ENCODE peak calls at places on chromosomes 5 and 9, in nine cellular contexts. W, A, G, P, I, O, U, M and D are unnamed samples.
A peak's percentile ranks its signal among the peaks of the same experiment; 100 is the strongest.

GRCh38 chr5:157308826-157309465 is 43.0 kb downstream of the CYFIP2 start:
- DNase-seq in G (no peak), U (peak; percentile 73), P (no peak), M (peak; percentile 25), I (no peak), O (no peak), A (no peak), W (no peak), D (peak; percentile 20)

GRCh38 chr9:20199111-20199510 is 410.3 kb upstream of the SLC24A2 start:
- DNase-seq in G (no peak), U (no peak), W (no peak), M (no peak), O (no peak), I (no peak), A (peak; percentile 39), P (no peak), D (no peak)

GRCh38 chr5:127596501-127596900 is 52.4 kb upstream of the CTXN3 start:
- DNase-seq in I (no peak), A (peak; percentile 8), W (no peak), G (no peak), O (no peak), P (no peak), U (no peak), M (no peak), D (no peak)

GRCh38 chr9:94952553-94953373 is 226.3 kb downstream of the AOPEP start:
- DNase-seq in M (no peak), G (peak; percentile 79), P (no peak), I (no peak), W (peak; percentile 58), A (peak; percentile 72), O (peak; percentile 71), U (no peak), D (no peak)

GRCh38 chr5:94674841-94675382 is 56.4 kb downstream of the SLF1 start:
- DNase-seq in M (no peak), A (peak; percentile 27), I (no peak), P (no peak), O (no peak), G (no peak), U (peak; percentile 26), W (no peak), D (no peak)

GRCh38 chr9:137372693-137373610 is 50.0 kb downstream of the EXD3 start:
- DNase-seq in U (no peak), I (no peak), G (no peak), O (no peak), W (no peak), P (no peak), M (no peak), A (no peak), D (no peak)

GRCh38 chr5:179623906-179624741 is 653 bp upstream of the HNRNPH1 start:
- DNase-seq in U (peak; percentile 93), A (peak; percentile 57), P (no peak), G (no peak), I (no peak), O (peak; percentile 63), W (peak; percentile 39), M (peak; percentile 59), D (no peak)

GRCh38 chr5:458547-459353 is 15.8 kb downstream of the EXOC3 start:
- DNase-seq in G (peak; percentile 43), M (no peak), P (peak; percentile 3), A (peak; percentile 98), U (peak; percentile 64), I (peak; percentile 30), W (peak; percentile 20), O (peak; percentile 45), D (no peak)

GRCh38 chr5:94173100-94173499 is 431.7 kb upstream of the POU5F2 start:
- DNase-seq in A (no peak), W (no peak), I (no peak), M (peak; percentile 12), U (peak; percentile 21), O (no peak), G (no peak), P (no peak), D (no peak)

GRCh38 chr9:117156150-117156688 is 258.6 kb downstream of the ASTN2 start:
- DNase-seq in W (no peak), I (no peak), O (no peak), G (no peak), U (no peak), A (no peak), P (no peak), M (no peak), D (no peak)

GRCh38 chr5:64666058-64666457 is 24.2 kb upstream of the SHISAL2B start:
- DNase-seq in U (peak; percentile 51), W (no peak), A (peak; percentile 77), O (peak; percentile 85), I (no peak), M (peak; percentile 51), P (no peak), G (no peak), D (no peak)

GRCh38 chr5:79794347-79794746 is 104.7 kb downstream of the CMYA5 start:
- DNase-seq in G (no peak), I (no peak), O (no peak), M (no peak), U (no peak), W (no peak), P (no peak), A (no peak), D (no peak)

GRCh38 chr9:23784962-23785361 is 41.1 kb downstream of the ELAVL2 start:
- DNase-seq in G (no peak), M (no peak), A (no peak), U (no peak), P (no peak), I (no peak), O (no peak), W (no peak), D (no peak)

GRCh38 chr9:135419106-135419505 is 60.5 kb upstream of the PPP1R26 start:
- DNase-seq in W (no peak), I (no peak), P (no peak), A (no peak), O (no peak), G (no peak), U (no peak), M (no peak), D (no peak)

DNA sequence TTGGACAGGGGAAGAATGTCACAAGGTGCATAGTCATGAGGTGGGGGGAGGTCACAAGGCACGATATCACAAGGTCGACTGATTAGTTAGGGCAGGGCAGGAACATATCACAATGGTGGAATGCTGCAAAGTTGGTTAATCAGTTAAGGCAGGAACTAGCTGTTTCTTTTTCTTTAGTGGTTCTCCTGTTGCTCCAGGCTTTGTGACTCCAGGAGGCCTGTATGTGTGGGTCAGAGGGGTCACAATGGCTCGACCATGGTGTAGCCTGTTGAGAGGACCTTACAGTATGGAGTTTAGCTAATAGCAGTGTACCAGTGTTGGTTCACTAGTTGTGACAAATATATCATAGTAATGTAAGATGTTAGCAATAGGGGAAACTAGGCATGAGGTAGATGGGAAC is 12.4 kb upstream of the FSD1L start:
- DNase-seq in U (no peak), W (no peak), O (no peak), I (no peak), G (no peak), A (no peak), P (no peak), M (no peak), D (no peak)
- H3K4me3 ChIP-seq in U (no peak overlapping the region), W (no peak overlapping the region), O (no peak overlapping the region), I (no peak overlapping the region), G (no peak overlapping the region), A (no peak overlapping the region), P (no peak overlapping the region), M (no peak overlapping the region), D (no peak overlapping the region)

DNA sequence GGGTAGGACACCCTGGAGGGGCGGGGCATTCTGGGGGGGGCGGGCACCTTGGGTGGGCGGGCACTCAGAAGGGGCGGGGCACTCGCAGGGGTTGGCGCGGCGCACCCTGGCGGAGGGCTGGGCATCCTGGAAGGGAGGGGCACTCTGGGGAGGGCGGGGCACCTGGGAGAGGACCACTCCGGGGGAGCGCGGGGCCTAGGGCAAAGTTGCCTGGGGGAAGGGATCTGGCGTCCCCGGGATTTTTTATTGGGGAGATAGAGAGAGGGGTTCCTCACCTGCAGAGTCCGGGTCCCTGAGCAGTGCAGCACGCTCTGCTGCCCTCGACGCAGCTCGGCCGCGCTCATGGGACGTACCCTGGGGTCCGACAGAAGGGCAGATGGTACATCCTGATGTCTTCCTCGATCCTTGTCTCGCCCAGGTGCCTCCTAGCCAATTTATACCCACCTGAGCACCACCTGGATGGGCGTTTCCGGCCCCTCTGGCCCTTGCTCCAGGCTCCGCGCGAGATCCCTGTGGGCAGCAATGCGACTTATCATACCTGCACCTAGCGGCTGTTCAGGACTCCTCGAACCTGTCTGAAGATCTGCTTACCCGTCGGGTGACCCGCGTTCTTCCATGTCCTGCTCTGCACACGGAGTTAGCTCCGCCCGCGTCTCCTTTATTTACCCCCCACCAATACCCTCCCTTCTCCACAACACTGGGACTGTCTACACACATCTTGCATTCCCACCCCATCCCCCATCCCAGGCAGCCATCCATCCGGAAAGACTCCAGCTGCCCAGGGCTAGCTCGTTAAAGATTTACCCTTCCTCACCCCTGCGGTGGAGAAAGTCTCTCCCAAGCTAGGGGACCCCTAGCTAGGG is at the start of gene KIF12:
- DNase-seq in P (peak; percentile 90), A (peak; percentile 59), M (no peak), O (no peak), U (no peak), I (peak; percentile 70), G (peak; percentile 82), W (no peak), D (peak; percentile 86)
- H3K4me3 ChIP-seq in P (peak within 1 kb of the TSS; percentile 36), A (peak within 1 kb of the TSS; percentile 21), M (peak within 1 kb of the TSS; percentile 44), O (peak within 1 kb of the TSS; percentile 22), U (no peak within 1 kb of the TSS), I (peak within 1 kb of the TSS; percentile 84), G (peak within 1 kb of the TSS; percentile 41), W (peak within 1 kb of the TSS; percentile 54), D (peak within 1 kb of the TSS; percentile 65)

DNA sequence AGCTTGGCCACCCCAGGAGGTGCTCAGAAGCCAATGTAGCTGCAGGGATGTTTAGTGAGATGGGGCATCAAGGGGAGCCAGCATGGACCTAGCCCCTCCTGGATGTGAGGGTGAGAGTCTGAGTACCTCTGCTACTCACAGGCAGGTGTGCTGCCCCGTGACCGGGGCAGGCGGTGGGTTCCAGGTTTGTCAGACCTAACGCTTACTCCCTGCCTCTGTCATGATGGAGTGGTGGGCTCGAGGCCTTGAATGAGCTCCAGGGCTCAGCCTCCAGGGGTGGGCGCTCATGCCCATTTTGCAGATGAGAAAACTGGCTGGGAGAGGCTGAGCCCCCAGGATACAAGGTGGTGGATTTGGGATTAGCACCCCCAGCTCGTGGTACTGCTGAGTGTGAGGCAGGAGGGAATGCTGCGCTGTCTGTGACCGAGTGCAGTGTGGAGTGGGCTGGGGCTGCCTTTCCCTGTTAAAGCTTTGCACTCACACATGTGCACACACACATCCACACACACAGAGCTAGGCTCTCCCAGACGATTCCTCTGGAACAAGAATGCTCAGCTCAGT is 1.5 kb downstream of the RXRA start:
- DNase-seq in M (no peak), W (no peak), A (peak; percentile 27), G (peak; percentile 18), P (no peak), I (no peak), U (no peak), O (no peak), D (no peak)
- H3K4me3 ChIP-seq in M (peak overlapping the region; percentile 79), W (peak overlapping the region; percentile 89), A (peak overlapping the region; percentile 74), G (peak overlapping the region; percentile 81), P (peak overlapping the region; percentile 54), I (peak overlapping the region; percentile 93), U (peak overlapping the region; percentile 61), O (peak overlapping the region; percentile 67), D (peak overlapping the region; percentile 61)

DNA sequence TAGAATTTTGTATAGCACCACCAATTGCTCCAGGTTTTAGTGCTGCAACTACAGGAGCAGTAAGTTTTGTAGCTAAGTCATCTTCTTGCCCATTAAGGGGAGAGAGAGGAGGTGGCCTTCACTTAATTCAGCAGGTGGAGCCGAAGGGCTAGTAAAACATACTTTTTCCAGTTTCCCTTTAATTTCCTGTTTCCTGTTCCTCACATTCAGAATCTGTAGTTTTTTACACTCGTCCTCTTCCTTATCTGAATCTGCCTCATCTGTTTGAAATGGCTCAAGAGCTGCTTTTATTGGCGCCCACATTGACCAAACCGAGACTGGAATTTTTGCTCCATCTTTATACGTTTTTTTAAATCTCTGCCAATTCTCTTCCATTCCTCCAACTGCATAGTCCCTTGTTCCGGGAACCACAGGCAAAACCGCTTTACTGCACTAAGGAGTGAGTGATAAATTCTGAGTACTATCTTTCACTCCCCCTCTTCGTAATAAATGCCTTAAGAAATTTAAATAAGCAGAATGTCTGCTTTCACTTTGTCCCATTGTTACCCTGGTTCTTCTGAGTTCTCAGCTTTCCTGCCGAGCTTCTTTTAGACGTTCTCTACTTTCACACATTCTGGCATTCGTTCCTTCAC is 133.9 kb downstream of the DROSHA start:
- DNase-seq in G (no peak), I (no peak), W (no peak), M (no peak), P (no peak), O (peak; percentile 44), A (no peak), U (no peak), D (no peak)
- H3K4me3 ChIP-seq in G (no peak overlapping the region), I (no peak overlapping the region), W (peak overlapping the region; percentile 18), M (no peak overlapping the region), P (no peak overlapping the region), O (peak overlapping the region; percentile 25), A (no peak overlapping the region), U (no peak overlapping the region), D (no peak overlapping the region)